ENCODE peak calls at places on chromosome 12, in seven cellular contexts. G is cardiac muscle cell; H is HCT116; J is tibial nerve; W is CD8-positive, alpha-beta memory T cell; K is heart right ventricle; U is mammary epithelial cell. I is an unnamed sample.

GRCh38 chr12:112782921-112783320 is 8.6 kb upstream of the RPH3A start:
- DNase-seq in H (no peak), K (no peak), G (no peak), J (no peak), W (no peak), U (peak; percentile 2), I (no peak)

GRCh38 chr12:111361717-111362576 is 6.9 kb downstream of the PHETA1 start:
- DNase-seq in U (no peak), W (no peak), G (no peak), H (no peak), J (no peak), K (peak; percentile 46), I (no peak)

GRCh38 chr12:125280482-125281377 is 215.5 kb downstream of the AACS start:
- DNase-seq in H (no peak), G (no peak), W (no peak), U (no peak), J (no peak), K (no peak), I (peak; percentile 16)

GRCh38 chr12:132600048-132601032 is 10.0 kb downstream of the LRCOL1 start:
- DNase-seq in H (peak; percentile 23), U (peak; percentile 53), G (peak; percentile 79), W (peak; percentile 34), K (peak; percentile 76), J (peak; percentile 62), I (peak; percentile 75)

GRCh38 chr12:123034865-123035264 is 54.4 kb downstream of the ARL6IP4 start:
- DNase-seq in G (peak; percentile 15), W (no peak), J (no peak), U (peak; percentile 70), H (no peak), K (no peak), I (peak; percentile 36)

GRCh38 chr12:67482751-67483661 is 165.5 kb upstream of the DYRK2 start:
- DNase-seq in J (peak; percentile 69), H (no peak), G (peak; percentile 74), K (peak; percentile 55), W (peak; percentile 76), U (peak; percentile 9), I (no peak)

GRCh38 chr12:113221997-113222729 is 899 bp downstream of the TPCN1 start:
- DNase-seq in U (peak; percentile 18), W (no peak), J (no peak), H (no peak), K (no peak), G (no peak), I (no peak)

GRCh38 chr12:14460212-14460841 is 94.8 kb downstream of the ATF7IP start:
- DNase-seq in G (no peak), H (no peak), W (no peak), K (no peak), U (no peak), J (no peak), I (no peak)

GRCh38 chr12:125888921-125889320 is 823.7 kb downstream of the AACS start:
- DNase-seq in U (no peak), J (no peak), W (no peak), H (no peak), G (no peak), K (no peak), I (no peak)

GRCh38 chr12:11553871-11554533 is 95.5 kb upstream of the ETV6 start:
- DNase-seq in U (peak; percentile 49), W (peak; percentile 32), J (peak; percentile 75), H (peak; percentile 56), G (peak; percentile 75), K (no peak), I (peak; percentile 47)

GRCh38 chr12:40444174-40444573 is 219.4 kb downstream of the LRRK2 start:
- DNase-seq in K (no peak), U (peak; percentile 1), J (no peak), W (no peak), G (no peak), H (no peak), I (no peak)

GRCh38 chr12:20527396-20528154 is 159.2 kb downstream of the PDE3A start:
- DNase-seq in K (no peak), W (no peak), G (peak; percentile 70), U (no peak), H (no peak), J (no peak), I (no peak)

GRCh38 chr12:111578276-111578970 is 20.7 kb downstream of the ATXN2 start:
- DNase-seq in J (no peak), W (no peak), H (no peak), G (peak; percentile 67), K (no peak), U (peak; percentile 63), I (peak; percentile 39)

GRCh38 chr12:128026696-128027574 is 240.0 kb upstream of the TMEM132C start:
- DNase-seq in W (no peak), G (no peak), U (no peak), J (no peak), K (no peak), H (no peak), I (peak; percentile 32)

GRCh38 chr12:59093090-59093489 is 172.8 kb upstream of the LRIG3 start:
- DNase-seq in G (no peak), J (no peak), W (no peak), K (no peak), H (no peak), U (peak; percentile 35), I (no peak)

GRCh38 chr12:82361461-82361915 is 3.2 kb downstream of the METTL25 start:
- DNase-seq in K (peak; percentile 17), J (no peak), U (no peak), G (no peak), W (no peak), H (no peak), I (no peak)

GRCh38 chr12:16880864-16881285 is 274.9 kb upstream of the LMO3 start:
- DNase-seq in J (no peak), W (no peak), K (no peak), G (no peak), H (no peak), U (no peak), I (no peak)

GRCh38 chr12:104011265-104011664 is 38.7 kb downstream of the GLT8D2 start:
- DNase-seq in G (peak; percentile 84), W (no peak), K (no peak), U (peak; percentile 88), H (peak; percentile 16), J (no peak), I (peak; percentile 70)
- H3K4me3 ChIP-seq in G (no peak overlapping the region), W (no peak overlapping the region), K (no peak overlapping the region), U (no peak overlapping the region), H (no peak overlapping the region), J (no peak overlapping the region), I (no peak overlapping the region)

GRCh38 chr12:6790496-6791150 is 1.3 kb downstream of the CD4 start:
- DNase-seq in K (no peak), J (no peak), G (no peak), U (no peak), H (no peak), W (no peak), I (no peak)

GRCh38 chr12:6791931-6792520 is 2.7 kb downstream of the CD4 start:
- DNase-seq in K (no peak), W (no peak), H (no peak), U (no peak), G (no peak), J (no peak), I (no peak)

GRCh38 chr12:6795088-6795487 is 5.8 kb downstream of the CD4 start:
- DNase-seq in W (no peak), K (no peak), G (no peak), U (no peak), J (no peak), H (no peak), I (no peak)

GRCh38 chr12:6788972-6789905 is at the start of gene CD4:
- DNase-seq in J (no peak), G (no peak), K (peak; percentile 70), U (no peak), W (no peak), H (no peak), I (no peak)

DNA sequence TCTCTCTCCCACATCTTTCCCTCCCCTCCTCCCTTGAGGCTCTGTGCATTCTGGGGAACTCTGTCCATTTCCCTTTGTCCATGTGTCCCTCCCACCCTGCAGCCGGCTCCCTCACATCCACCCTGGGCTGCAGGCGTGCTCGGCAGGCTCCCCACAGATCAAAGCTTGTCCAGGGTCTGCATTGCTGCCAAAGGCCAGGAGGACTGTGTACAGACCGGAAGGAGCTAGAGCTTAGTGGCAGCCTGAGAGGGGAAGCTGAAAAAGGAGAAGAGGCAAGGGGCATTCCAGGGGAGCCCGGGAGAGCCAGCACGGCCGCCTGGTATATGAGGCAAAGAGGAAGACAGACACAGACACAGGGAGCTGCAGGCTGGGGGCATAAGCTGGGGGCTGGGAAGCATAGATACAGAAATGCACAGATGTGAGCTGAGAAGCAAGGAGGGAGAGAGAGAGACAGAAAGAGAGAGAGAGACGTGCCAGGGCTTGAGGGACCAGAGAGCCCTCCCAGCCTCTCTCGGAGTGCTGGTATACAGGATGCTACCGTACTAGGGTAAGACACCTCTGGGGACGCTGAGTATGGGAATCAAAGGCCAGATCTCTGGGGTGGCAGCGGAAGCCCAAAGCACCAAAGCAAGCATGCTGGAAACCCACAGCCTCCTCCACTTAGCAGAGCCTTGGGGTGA is 3.3 kb downstream of the CD4 start:
- DNase-seq in G (peak; percentile 40), U (no peak), H (no peak), J (no peak), K (no peak), W (no peak), I (no peak)
- H3K27me3 ChIP-seq in G (no peaks in the 10 kb centered on the region), U (no peaks in the 10 kb centered on the region), H (no peaks in the 10 kb centered on the region), J (no peaks in the 10 kb centered on the region), K (no peaks in the 10 kb centered on the region), W (no peaks in the 10 kb centered on the region), I (no peaks in the 10 kb centered on the region)

DNA sequence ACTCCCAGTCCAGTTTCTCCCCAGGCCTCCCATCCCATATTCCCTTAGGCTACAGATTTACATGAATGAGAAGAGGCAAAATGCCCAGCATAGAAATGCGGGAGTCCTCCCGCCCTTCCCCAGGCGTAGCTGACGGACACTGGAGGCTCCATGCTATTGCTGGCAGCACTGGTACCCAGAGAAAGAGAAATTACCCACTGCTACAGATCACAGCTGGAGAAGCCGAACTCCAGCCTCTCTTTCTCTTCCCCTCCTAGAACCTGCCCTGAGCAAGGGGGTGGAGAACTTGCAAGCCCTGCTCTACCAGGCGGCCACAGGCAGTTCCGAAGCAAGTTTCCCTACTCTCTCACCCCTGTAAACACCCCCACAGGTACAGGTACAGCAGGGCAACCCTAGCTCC is 3.6 kb downstream of the LTBR start:
- DNase-seq in J (no peak), U (no peak), H (no peak), K (no peak), W (no peak), G (no peak), I (no peak)
- H3K4me3 ChIP-seq in J (no peak overlapping the region), U (no peak overlapping the region), H (no peak overlapping the region), K (no peak overlapping the region), W (no peak overlapping the region), G (no peak overlapping the region), I (no peak overlapping the region)

DNA sequence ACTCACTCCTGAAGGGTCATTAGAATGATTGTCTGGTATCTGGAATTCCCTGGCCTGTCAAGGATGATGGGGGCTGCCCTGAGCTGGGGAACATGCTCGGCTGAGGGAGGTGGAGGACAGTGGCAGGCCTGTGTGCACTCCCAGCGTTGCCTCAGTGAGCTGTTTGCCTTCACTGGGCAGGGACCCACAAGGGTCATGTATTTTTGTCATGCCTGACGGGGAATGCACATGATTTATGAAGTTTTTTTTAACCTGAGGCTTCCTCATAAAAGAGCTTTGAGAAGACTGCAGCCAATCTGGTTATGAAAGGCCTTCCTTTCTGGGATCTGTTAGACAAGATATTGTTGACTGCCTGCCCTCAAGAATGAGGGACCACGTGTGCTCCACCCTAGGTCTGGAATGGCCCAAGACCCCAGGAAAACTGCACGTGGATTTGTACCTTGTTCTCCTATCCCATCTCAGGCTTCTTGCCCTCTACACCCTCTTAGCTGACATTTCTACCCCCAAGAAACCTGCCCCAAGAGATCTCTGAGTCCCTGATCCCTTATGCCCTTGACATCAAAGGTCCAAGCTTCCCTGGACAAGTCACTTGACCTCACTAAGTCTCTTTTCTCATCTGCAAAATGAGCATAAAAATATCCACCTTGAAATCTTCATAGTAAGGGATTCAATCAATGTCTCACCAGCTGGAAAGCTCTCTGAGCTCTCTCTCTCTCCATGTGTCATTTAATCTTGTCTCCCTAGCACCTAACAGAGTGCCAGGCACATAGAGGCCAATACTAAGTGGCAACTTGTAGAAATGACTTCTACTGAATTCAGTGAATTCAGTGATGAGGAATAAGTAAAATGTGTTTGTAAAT is 24.5 kb upstream of the COL2A1 start:
- DNase-seq in K (no peak), J (no peak), U (no peak), H (no peak), G (no peak), W (no peak), I (no peak)
- H3K27me3 ChIP-seq in K (peaks cover 5% of the 10 kb centered on the region), J (no peaks in the 10 kb centered on the region), U (no peaks in the 10 kb centered on the region), H (no peaks in the 10 kb centered on the region), G (no peaks in the 10 kb centered on the region), W (no peaks in the 10 kb centered on the region), I (no peaks in the 10 kb centered on the region)